ENCODE peak calls at places on chromosomes 13 and 19, in nine cellular contexts. H, F, N, C, U, G, K, D and T are unnamed samples.
A peak's percentile ranks its signal among the peaks of the same experiment; 100 is the strongest.

GRCh38 chr19:7871530-7872305 is 2.5 kb downstream of the PRR36 start:
- DNase-seq in H (peak; percentile 66), F (peak; percentile 74), N (peak; percentile 71), C (peak; percentile 93), U (peak; percentile 97), G (peak; percentile 95), K (peak; percentile 85), D (peak; percentile 97), T (peak; percentile 93)

GRCh38 chr19:4713384-4713951 is 10.2 kb downstream of the DPP9 start:
- DNase-seq in H (no peak), F (no peak), N (no peak), C (no peak), U (no peak), G (peak; percentile 99), K (peak; percentile 97), D (peak; percentile 100), T (no peak)

GRCh38 chr13:101570410-101570809 is 117.9 kb downstream of the ITGBL1 start:
- DNase-seq in H (no peak), F (no peak), N (no peak), C (no peak), U (no peak), G (no peak), K (peak; percentile 23), D (peak; percentile 55), T (no peak)

GRCh38 chr19:46350029-46350757 is 3.3 kb downstream of the PPP5C start:
- DNase-seq in H (no peak), F (no peak), N (peak; percentile 55), C (no peak), U (no peak), G (no peak), K (no peak), D (peak; percentile 39), T (no peak)

GRCh38 chr13:47420012-47420411 is 523.2 kb upstream of the HTR2A start:
- DNase-seq in H (no peak), F (no peak), N (no peak), C (no peak), U (no peak), G (no peak), K (peak; percentile 14), D (no peak), T (no peak)

GRCh38 chr19:57068921-57069697 is 50.7 kb upstream of the USP29 start:
- DNase-seq in H (no peak), F (no peak), N (no peak), C (no peak), U (no peak), G (no peak), K (no peak), D (no peak), T (peak; percentile 59)

GRCh38 chr19:44356383-44357111 is at the start of gene ZNF112:
- DNase-seq in H (no peak), F (peak; percentile 98), N (no peak), C (peak; percentile 63), U (peak; percentile 96), G (peak; percentile 37), K (peak; percentile 91), D (peak; percentile 98), T (peak; percentile 94)

GRCh38 chr19:49515767-49516166 is 3.3 kb downstream of the FCGRT start:
- DNase-seq in H (no peak), F (peak; percentile 65), N (no peak), C (no peak), U (no peak), G (no peak), K (no peak), D (no peak), T (no peak)

GRCh38 chr13:76711515-76712182 is 174.6 kb downstream of the KCTD12 start:
- DNase-seq in H (no peak), F (peak; percentile 28), N (no peak), C (no peak), U (no peak), G (no peak), K (peak; percentile 94), D (peak; percentile 70), T (no peak)

GRCh38 chr13:27043013-27043412 is 128.6 kb downstream of the USP12 start:
- DNase-seq in H (no peak), F (peak; percentile 87), N (no peak), C (no peak), U (peak; percentile 65), G (peak; percentile 93), K (peak; percentile 98), D (peak; percentile 95), T (no peak)